ENCODE peak calls at places on chromosomes 3 and 15, in four cellular contexts. Y is cardiac muscle cell, A is astrocyte of the cerebellum, V is brain microvascular endothelial cell. W is an unnamed sample.

GRCh38 chr3:49703443-49703927 is 14.1 kb downstream of the RNF123 start:
- DNase-seq in Y (peak), A (peak), V (peak), W (no peak)

GRCh38 chr15:31163769-31164572 is 62.4 kb upstream of the TRPM1 start:
- DNase-seq in Y (no peak), A (no peak), V (no peak), W (peak)

GRCh38 chr3:53218136-53218535 is 37.7 kb downstream of the TKT start:
- DNase-seq in Y (no peak), A (no peak), V (no peak), W (no peak)

GRCh38 chr15:46636220-46636619 is 1001.4 kb downstream of the SQOR start:
- DNase-seq in Y (peak), A (peak), V (no peak), W (no peak)

GRCh38 chr3:123813876-123814275 is 70.3 kb downstream of the MYLK start:
- DNase-seq in Y (no peak), A (no peak), V (peak), W (no peak)

GRCh38 chr15:75921732-75922703 is 18.3 kb downstream of the FBXO22 start:
- DNase-seq in Y (peak), A (peak), V (peak), W (no peak)

GRCh38 chr3:140251678-140252077 is 316.7 kb downstream of the CLSTN2 start:
- DNase-seq in Y (no peak), A (no peak), V (no peak), W (no peak)

GRCh38 chr3:52014613-52015012 is 18.9 kb upstream of the RPL29 start:
- DNase-seq in Y (peak), A (no peak), V (no peak), W (no peak)

GRCh38 chr3:43095370-43095769 is 10.5 kb downstream of the POMGNT2 start:
- DNase-seq in Y (no peak), A (no peak), V (no peak), W (no peak)

GRCh38 chr3:145395421-145395820 is 765.6 kb downstream of the PLOD2 start:
- DNase-seq in Y (no peak), A (no peak), V (no peak), W (no peak)

GRCh38 chr3:150041877-150042276 is 71.2 kb upstream of the PFN2 start:
- DNase-seq in Y (no peak), A (no peak), V (no peak), W (no peak)

GRCh38 chr3:143970773-143971366 is 753 bp upstream of the DIPK2A start:
- DNase-seq in Y (peak), A (no peak), V (peak), W (no peak)

GRCh38 chr15:47718474-47719440 is 1.5 kb downstream of the SEMA6D start:
- DNase-seq in Y (peak), A (no peak), V (peak), W (no peak)

GRCh38 chr3:36774072-36774471 is 9.7 kb upstream of the DCLK3 start:
- DNase-seq in Y (no peak), A (no peak), V (peak), W (no peak)

GRCh38 chr15:73686781-73687256 is 2.6 kb downstream of the CD276 start:
- DNase-seq in Y (no peak), A (peak), V (peak), W (peak)

GRCh38 chr15:89075846-89076245 is 12.4 kb upstream of the ABHD2 start:
- DNase-seq in Y (no peak), A (no peak), V (no peak), W (no peak)

GRCh38 chr15:95174281-95174680 is 942.9 kb downstream of the MCTP2 start:
- DNase-seq in Y (no peak), A (no peak), V (no peak), W (no peak)

GRCh38 chr3:126494204-126494603 is 18.5 kb upstream of the ZXDC start:
- DNase-seq in Y (no peak), A (no peak), V (no peak), W (no peak)

GRCh38 chr3:53382106-53382505 is 34.8 kb upstream of the DCP1A start:
- DNase-seq in Y (no peak), A (no peak), V (peak), W (no peak)

GRCh38 chr3:113275876-113276580 is 64.7 kb downstream of the BOC start:
- DNase-seq in Y (peak), A (peak), V (peak), W (no peak)

GRCh38 chr15:82047493-82048446 is 2.0 kb upstream of the MEX3B start:
- DNase-seq in Y (peak), A (peak), V (no peak), W (no peak)

GRCh38 chr3:41198526-41198925 is 779 bp upstream of the CTNNB1 start:
- DNase-seq in Y (peak), A (no peak), V (no peak), W (no peak)

GRCh38 chr3:9500108-9501050 is 53.2 kb downstream of the LHFPL4 start:
- DNase-seq in Y (peak), A (peak), V (peak), W (peak)

GRCh38 chr3:127454968-127455367 is 135.6 kb downstream of the TPRA1 start:
- DNase-seq in Y (no peak), A (no peak), V (no peak), W (no peak)

GRCh38 chr15:81182031-81182745 is 14.5 kb upstream of the IL16 start:
- DNase-seq in Y (no peak), A (no peak), V (no peak), W (no peak)

GRCh38 chr3:193620055-193620454 is 27.0 kb downstream of the OPA1 start:
- DNase-seq in Y (no peak), A (no peak), V (no peak), W (no peak)

GRCh38 chr3:53195602-53196574 is 34.9 kb downstream of the PRKCD start:
- DNase-seq in Y (peak), A (no peak), V (no peak), W (no peak)

GRCh38 chr15:72153269-72153668 is 35.1 kb downstream of the SENP8 start:
- DNase-seq in Y (no peak), A (no peak), V (no peak), W (no peak)

GRCh38 chr15:93048759-93049161 is 40.3 kb downstream of the RGMA start:
- DNase-seq in Y (no peak), A (peak), V (no peak), W (no peak)

GRCh38 chr3:101117981-101118380 is 124.8 kb upstream of the ABI3BP start:
- DNase-seq in Y (no peak), A (no peak), V (peak), W (no peak)

GRCh38 chr15:36331531-36332275 is 247.7 kb upstream of the CDIN1 start:
- DNase-seq in Y (no peak), A (no peak), V (no peak), W (no peak)

GRCh38 chr3:46112984-46113383 is 85.7 kb upstream of the XCR1 start:
- DNase-seq in Y (no peak), A (no peak), V (no peak), W (no peak)
- H3K4me3 ChIP-seq in Y (no peak), A (no peak), V (no peak), W (no peak)

GRCh38 chr3:46202476-46202875 is 5.6 kb downstream of the CCR1 start:
- DNase-seq in Y (no peak), A (no peak), V (no peak), W (no peak)

GRCh38 chr3:46203681-46204080 is 4.4 kb downstream of the CCR1 start:
- DNase-seq in Y (no peak), A (no peak), V (no peak), W (no peak)

GRCh38 chr3:46206284-46206683 is 1.8 kb downstream of the CCR1 start:
- DNase-seq in Y (no peak), A (no peak), V (no peak), W (no peak)

GRCh38 chr3:46208167-46208704 is at the start of gene CCR1:
- DNase-seq in Y (peak), A (no peak), V (peak), W (no peak)

DNA sequence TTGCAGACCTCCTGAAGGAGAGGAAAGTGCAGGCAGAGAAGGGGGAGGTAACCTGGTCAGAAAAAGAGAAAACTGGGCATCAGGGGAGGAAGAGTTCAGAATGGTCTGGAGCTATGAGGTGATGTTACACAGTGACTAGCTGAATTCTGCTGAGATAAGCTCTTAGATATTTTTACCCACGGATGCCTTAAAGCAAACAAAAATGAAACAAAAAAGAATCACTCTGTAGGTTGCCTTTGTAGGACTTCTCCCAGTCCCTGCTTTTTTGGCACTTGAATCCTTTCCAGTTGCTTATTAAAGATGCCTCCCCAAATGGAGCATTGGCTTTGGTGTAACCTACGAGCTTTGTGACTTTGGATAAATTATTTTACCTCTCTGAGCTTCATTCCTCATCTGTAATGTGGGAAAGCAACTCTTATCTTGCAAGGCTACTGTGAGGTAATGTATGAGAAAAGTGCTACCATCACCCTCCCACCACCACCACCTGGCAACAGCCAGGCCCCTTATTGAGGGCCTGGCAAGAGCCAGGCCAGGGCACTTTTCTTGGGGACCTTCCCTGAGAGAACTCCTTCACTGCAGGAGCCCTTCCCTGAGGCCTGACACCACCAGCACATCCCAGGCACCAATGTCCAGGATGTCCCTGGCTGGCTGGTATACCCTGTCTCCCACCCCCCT is 2.7 kb downstream of the CCR1 start:
- DNase-seq in Y (no peak), A (no peak), V (no peak), W (no peak)
- H3K4me3 ChIP-seq in Y (no peak), A (no peak), V (no peak), W (no peak)

GRCh38 chr15:44666208-44667038 is 3.0 kb upstream of the SPG11 start:
- DNase-seq in Y (no peak), A (no peak), V (no peak), W (no peak)
- H3K4me3 ChIP-seq in Y (no peak), A (no peak), V (no peak), W (no peak)

GRCh38 chr15:86231864-86232801 is 152.5 kb downstream of the AGBL1 start:
- DNase-seq in Y (peak), A (no peak), V (peak), W (no peak)
- H3K4me3 ChIP-seq in Y (peak), A (no peak), V (no peak), W (no peak)

DNA sequence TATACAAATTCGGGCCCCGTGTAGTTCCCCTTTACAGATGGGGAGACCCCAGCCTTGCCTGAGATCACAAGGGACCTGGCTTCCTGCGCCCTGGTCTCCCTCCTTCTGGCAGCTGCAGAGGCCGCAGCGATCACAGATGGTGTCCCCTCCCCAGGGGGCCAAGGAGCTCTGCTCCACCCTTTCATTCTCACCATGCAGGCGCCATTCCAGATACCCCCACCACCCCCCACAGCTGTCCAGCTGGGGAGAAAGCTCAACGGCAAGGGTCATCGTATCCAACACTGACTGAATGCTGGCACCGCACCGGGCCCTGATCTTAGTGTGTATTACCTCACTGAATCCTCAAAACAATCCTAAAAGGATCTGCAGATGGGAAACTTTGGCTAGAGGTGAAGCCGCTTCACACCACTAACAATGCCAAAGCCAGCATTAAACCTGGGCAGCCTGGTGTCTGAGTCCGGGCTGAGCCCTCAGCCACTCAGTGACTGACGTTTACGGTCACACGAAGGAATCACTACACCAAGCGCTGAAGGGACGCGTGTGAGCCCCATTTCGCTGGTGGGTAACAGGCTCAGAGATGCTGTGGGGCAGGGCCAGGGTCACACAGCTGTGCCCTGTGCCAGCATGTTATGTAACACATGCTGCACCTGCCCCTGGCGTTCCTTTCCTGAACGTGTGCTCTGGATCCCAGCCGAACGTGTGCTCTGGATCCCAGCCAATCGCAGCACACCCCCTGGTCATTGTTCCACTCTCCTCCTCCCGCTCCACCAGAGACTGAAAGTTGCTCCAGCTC is 51.9 kb downstream of the IQSEC1 start:
- DNase-seq in Y (no peak), A (no peak), V (no peak), W (no peak)
- H3K4me3 ChIP-seq in Y (no peak), A (peak), V (no peak), W (no peak)

DNA sequence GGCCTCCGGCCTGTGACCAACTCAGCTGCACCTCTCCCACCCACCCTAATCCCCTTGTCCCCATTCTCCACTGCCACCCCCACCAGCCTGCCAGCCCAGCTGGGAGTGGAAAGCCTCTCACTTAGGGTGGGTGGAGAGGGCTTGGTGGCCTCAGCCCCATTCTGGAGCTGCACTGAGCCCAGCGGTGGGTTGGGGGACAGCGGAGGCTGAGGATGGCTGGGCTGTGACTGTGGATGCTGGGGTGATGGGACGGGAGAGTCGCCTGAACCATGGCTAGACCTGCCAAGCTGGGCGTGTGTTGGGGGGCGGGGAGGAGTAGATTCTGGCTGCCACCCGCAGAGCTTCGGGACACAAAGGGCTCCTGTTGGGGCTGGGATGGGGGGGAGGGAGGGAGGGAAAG is 1.8 kb downstream of the CLCN2 start:
- DNase-seq in Y (no peak), A (no peak), V (no peak), W (no peak)
- H3K4me3 ChIP-seq in Y (no peak), A (no peak), V (no peak), W (no peak)